ENCODE peak calls at places on chromosomes 12 and 14, in four cellular contexts. One of them, this sample, is unnamed.

GRCh38 chr14:28751467-28752058 is 15.0 kb upstream of the FOXG1 start:
- DNase-seq in astrocyte: peak
- DNase-seq in neuronal stem cell: no peak
- DNase-seq in mammary epithelial cell: peak
- DNase-seq in this sample: peak

GRCh38 chr14:106459971-106460730 is 933.8 kb downstream of the TMEM121 start:
- DNase-seq in astrocyte: no peak
- DNase-seq in neuronal stem cell: no peak
- DNase-seq in mammary epithelial cell: no peak
- DNase-seq in this sample: no peak

GRCh38 chr12:122135437-122136031 is 38.5 kb downstream of the IL31 start:
- DNase-seq in astrocyte: no peak
- DNase-seq in neuronal stem cell: no peak
- DNase-seq in mammary epithelial cell: no peak
- DNase-seq in this sample: no peak

GRCh38 chr12:8912910-8913309 is 1.4 kb upstream of the PHC1 start:
- DNase-seq in astrocyte: no peak
- DNase-seq in neuronal stem cell: no peak
- DNase-seq in mammary epithelial cell: peak
- DNase-seq in this sample: no peak

GRCh38 chr12:64256166-64256800 is 34.2 kb upstream of the KICS2 start:
- DNase-seq in astrocyte: peak
- DNase-seq in neuronal stem cell: peak
- DNase-seq in mammary epithelial cell: peak
- DNase-seq in this sample: peak

GRCh38 chr14:71497645-71498086 is 434.6 kb upstream of the RGS6 start:
- DNase-seq in astrocyte: peak
- DNase-seq in neuronal stem cell: no peak
- DNase-seq in mammary epithelial cell: peak
- DNase-seq in this sample: peak

GRCh38 chr14:28297559-28297958 is 469.0 kb upstream of the FOXG1 start:
- DNase-seq in astrocyte: peak
- DNase-seq in neuronal stem cell: no peak
- DNase-seq in mammary epithelial cell: no peak
- DNase-seq in this sample: no peak

GRCh38 chr12:9363145-9363544 is 154.9 kb upstream of the PZP start:
- DNase-seq in astrocyte: no peak
- DNase-seq in neuronal stem cell: no peak
- DNase-seq in mammary epithelial cell: peak
- DNase-seq in this sample: no peak

GRCh38 chr12:4653257-4653656 is 4.3 kb downstream of the NDUFA9 start:
- DNase-seq in astrocyte: no peak
- DNase-seq in neuronal stem cell: no peak
- DNase-seq in mammary epithelial cell: no peak
- DNase-seq in this sample: no peak

GRCh38 chr12:53205747-53206146 is 1.3 kb downstream of the ITGB7 start:
- DNase-seq in astrocyte: peak
- DNase-seq in neuronal stem cell: no peak
- DNase-seq in mammary epithelial cell: peak
- DNase-seq in this sample: peak

GRCh38 chr12:95683418-95683817 is 107.1 kb downstream of the NTN4 start:
- DNase-seq in astrocyte: no peak
- DNase-seq in neuronal stem cell: no peak
- DNase-seq in mammary epithelial cell: no peak
- DNase-seq in this sample: no peak

GRCh38 chr14:31934767-31935266 is 142.3 kb upstream of the ARHGAP5 start:
- DNase-seq in astrocyte: peak
- DNase-seq in neuronal stem cell: no peak
- DNase-seq in mammary epithelial cell: peak
- DNase-seq in this sample: peak

GRCh38 chr12:59698599-59698998 is 102.8 kb downstream of the SLC16A7 start:
- DNase-seq in astrocyte: peak
- DNase-seq in neuronal stem cell: no peak
- DNase-seq in mammary epithelial cell: peak
- DNase-seq in this sample: peak

GRCh38 chr12:114480309-114481199 is 74.6 kb upstream of the TBX5 start:
- DNase-seq in astrocyte: no peak
- DNase-seq in neuronal stem cell: no peak
- DNase-seq in mammary epithelial cell: peak
- DNase-seq in this sample: peak

DNA sequence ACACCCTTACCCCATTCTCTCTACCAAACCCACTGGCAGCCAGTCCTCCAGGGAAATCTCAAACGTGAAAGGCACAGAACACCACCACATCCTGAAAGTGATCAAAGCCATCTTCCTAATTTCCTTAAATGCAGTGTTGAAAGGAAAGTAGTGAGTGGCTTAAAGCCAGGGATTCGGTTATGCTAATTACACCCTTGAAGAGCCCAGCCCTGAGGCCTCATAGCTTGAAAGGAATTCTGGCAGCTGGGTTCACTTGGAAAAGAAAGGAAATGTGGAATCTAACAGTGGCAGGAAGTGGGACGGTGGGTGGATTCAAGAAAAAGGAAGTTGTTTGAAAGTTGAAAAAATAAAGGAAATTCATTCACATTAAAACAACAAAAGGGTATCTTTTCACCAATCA is 73.0 kb upstream of the FICD start:
- DNase-seq in astrocyte: no peak
- DNase-seq in neuronal stem cell: no peak
- DNase-seq in mammary epithelial cell: no peak
- DNase-seq in this sample: no peak
- H2AFZ ChIP-seq in astrocyte: no peak
- H2AFZ ChIP-seq in neuronal stem cell: peak
- H2AFZ ChIP-seq in mammary epithelial cell: peak
- H2AFZ ChIP-seq in this sample: no peak

GRCh38 chr12:402127-402456 is 648 bp downstream of the CCDC77 start:
- DNase-seq in astrocyte: peak
- DNase-seq in neuronal stem cell: peak
- DNase-seq in mammary epithelial cell: peak
- DNase-seq in this sample: peak
- H2AFZ ChIP-seq in astrocyte: peak
- H2AFZ ChIP-seq in neuronal stem cell: peak
- H2AFZ ChIP-seq in mammary epithelial cell: peak
- H2AFZ ChIP-seq in this sample: no peak

GRCh38 chr12:33205986-33206385 is 233.6 kb downstream of the SYT10 start:
- DNase-seq in astrocyte: no peak
- DNase-seq in neuronal stem cell: no peak
- DNase-seq in mammary epithelial cell: peak
- DNase-seq in this sample: no peak
- H2AFZ ChIP-seq in astrocyte: no peak
- H2AFZ ChIP-seq in neuronal stem cell: no peak
- H2AFZ ChIP-seq in mammary epithelial cell: no peak
- H2AFZ ChIP-seq in this sample: no peak

DNA sequence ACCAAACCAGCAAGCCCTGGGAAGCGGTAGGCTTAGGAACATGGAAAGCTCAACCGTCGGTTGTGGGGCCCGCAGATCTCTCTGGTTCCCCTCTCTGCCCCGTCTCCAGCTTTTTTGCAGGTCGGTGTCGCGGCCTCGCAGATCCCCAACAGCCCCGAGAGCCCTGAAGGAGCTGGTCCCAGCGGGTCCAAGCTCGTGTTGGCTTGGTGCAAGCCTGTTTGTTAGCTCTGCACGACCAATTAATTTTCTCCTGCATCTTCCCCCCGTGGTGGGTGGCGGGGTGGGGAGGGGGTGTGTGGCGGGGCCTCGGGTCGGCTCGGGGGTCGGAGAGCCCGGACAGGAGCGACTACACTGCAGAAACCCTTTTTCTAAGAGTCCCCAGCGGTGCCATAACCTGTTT is 449 bp upstream of the SLC24A4 start:
- DNase-seq in astrocyte: no peak
- DNase-seq in neuronal stem cell: no peak
- DNase-seq in mammary epithelial cell: no peak
- DNase-seq in this sample: no peak
- H2AFZ ChIP-seq in astrocyte: no peak
- H2AFZ ChIP-seq in neuronal stem cell: peak
- H2AFZ ChIP-seq in mammary epithelial cell: no peak
- H2AFZ ChIP-seq in this sample: no peak

DNA sequence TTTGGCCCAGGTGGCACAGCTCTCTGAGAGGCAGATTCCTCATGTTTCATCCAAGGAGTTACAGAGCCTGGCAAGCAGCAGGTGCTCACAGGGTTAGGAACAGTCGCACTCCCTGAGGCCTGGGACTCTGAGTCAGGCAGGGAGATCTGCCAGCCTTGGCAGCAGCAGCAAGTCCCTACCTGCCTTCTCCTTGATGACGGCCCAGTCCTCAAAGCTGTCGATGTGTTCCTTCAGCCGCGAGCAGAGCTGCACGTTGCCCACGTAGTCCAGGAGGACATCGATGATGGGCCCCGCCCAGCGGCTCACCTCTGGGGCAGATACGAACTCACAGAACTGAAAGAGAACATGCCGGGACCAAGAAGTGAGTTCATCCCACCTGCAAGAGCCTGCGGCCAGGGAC is 10.4 kb downstream of the FAM181A start:
- DNase-seq in astrocyte: no peak
- DNase-seq in neuronal stem cell: no peak
- DNase-seq in mammary epithelial cell: peak
- DNase-seq in this sample: no peak
- H2AFZ ChIP-seq in astrocyte: no peak
- H2AFZ ChIP-seq in neuronal stem cell: no peak
- H2AFZ ChIP-seq in mammary epithelial cell: peak
- H2AFZ ChIP-seq in this sample: no peak

DNA sequence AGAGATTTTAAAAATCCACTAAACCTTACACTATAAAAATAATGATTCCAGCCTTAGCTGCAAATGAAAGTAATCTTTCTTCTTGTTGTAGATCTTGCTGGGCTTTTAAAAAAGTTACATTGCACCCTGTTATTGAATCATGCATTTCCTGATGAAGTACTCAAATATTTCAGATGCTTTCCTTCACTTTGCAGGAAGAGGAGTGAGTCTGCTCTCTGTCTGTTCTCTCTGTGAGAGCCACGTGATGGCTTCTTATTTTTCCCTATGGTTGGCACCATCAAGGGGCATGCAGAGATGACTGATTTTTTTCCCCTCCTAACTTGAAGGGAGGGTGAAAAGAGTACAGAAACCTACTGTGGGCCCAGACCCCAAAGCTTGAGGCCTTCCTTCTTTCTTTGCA is 262.7 kb downstream of the ATP23 start:
- DNase-seq in astrocyte: peak
- DNase-seq in neuronal stem cell: no peak
- DNase-seq in mammary epithelial cell: no peak
- DNase-seq in this sample: peak
- H2AFZ ChIP-seq in astrocyte: peak
- H2AFZ ChIP-seq in neuronal stem cell: no peak
- H2AFZ ChIP-seq in mammary epithelial cell: no peak
- H2AFZ ChIP-seq in this sample: no peak

DNA sequence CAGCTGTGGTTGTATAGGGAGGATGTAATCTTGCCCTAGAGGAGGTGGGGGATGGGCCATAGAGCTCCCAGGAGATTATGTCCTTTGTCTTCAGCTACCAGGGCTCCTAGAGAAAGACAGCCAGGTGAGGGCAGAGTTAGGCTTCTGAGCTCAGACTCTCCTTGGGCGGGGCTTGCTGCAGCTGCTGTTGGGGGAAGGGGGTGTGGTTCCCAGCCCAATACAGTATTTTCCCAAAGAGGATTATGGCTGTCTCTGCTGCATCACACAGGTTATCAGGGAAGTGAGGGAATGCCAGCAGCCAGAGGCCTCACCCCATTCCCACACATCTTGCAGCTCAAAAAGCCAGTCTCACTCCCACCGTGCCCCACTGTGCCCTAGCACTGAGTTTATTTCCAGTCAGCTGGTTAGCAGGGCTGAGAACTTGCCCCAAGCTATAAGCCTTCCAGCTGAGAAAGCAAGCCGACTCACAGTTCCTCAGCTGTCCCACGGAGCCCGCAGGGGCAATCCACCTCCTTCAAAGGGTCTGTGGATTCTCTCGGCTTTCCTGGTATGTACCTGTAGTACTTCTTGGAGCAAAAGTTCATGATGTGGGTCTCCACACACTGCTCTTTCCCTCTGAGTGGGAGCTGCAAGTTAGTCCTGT is 217.3 kb upstream of the CPNE8 start:
- DNase-seq in astrocyte: no peak
- DNase-seq in neuronal stem cell: no peak
- DNase-seq in mammary epithelial cell: peak
- DNase-seq in this sample: no peak
- H2AFZ ChIP-seq in astrocyte: no peak
- H2AFZ ChIP-seq in neuronal stem cell: peak
- H2AFZ ChIP-seq in mammary epithelial cell: peak
- H2AFZ ChIP-seq in this sample: no peak

DNA sequence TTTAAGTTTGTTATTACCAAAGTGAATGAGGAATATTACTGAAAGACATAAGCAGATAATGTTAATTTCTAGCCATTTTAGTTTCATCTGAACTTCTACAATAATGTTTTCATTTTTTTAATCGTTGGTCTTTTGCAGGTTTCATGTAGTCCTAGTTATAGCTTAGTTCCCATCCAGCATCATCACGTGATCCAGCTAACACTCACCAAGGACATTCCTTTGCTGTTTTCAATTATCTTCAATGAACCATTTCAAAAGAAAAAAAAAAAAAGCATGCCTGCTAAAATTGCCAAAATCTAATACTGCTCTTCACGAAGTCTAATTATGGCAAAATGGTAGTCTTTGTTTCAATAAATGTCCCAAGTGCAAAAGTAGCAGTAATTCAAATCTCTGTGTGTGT is 187.7 kb upstream of the ATXN7L3B start:
- DNase-seq in astrocyte: peak
- DNase-seq in neuronal stem cell: no peak
- DNase-seq in mammary epithelial cell: no peak
- DNase-seq in this sample: no peak
- H2AFZ ChIP-seq in astrocyte: no peak
- H2AFZ ChIP-seq in neuronal stem cell: no peak
- H2AFZ ChIP-seq in mammary epithelial cell: no peak
- H2AFZ ChIP-seq in this sample: no peak

This sample was measured in IMR-90.